ENCODE peak calls at places on chromosomes 6 and 20, in five cellular contexts. H, T, W, Z and J are unnamed samples.

GRCh38 chr6:167799033-167799933 is 27.4 kb upstream of the AFDN start:
- DNase-seq in H (no peak), T (no peak), W (peak; percentile 30), Z (no peak), J (peak; percentile 81)

GRCh38 chr6:43776799-43777776 is 7.1 kb downstream of the VEGFA start:
- DNase-seq in H (no peak), T (no peak), W (no peak), Z (no peak), J (no peak)

GRCh38 chr6:47733879-47734558 is 35.6 kb downstream of the ADGRF4 start:
- DNase-seq in H (no peak), T (no peak), W (peak; percentile 19), Z (peak; percentile 4), J (no peak)

GRCh38 chr6:13624871-13625288 is 9.7 kb downstream of the NOL7 start:
- DNase-seq in H (no peak), T (no peak), W (peak; percentile 35), Z (peak; percentile 44), J (no peak)

GRCh38 chr20:46175127-46175494 is 57.0 kb downstream of the CD40 start:
- DNase-seq in H (no peak), T (no peak), W (no peak), Z (no peak), J (no peak)

GRCh38 chr6:125789576-125790402 is 971 bp upstream of the NCOA7 start:
- DNase-seq in H (peak; percentile 71), T (peak; percentile 67), W (peak; percentile 44), Z (peak; percentile 44), J (peak; percentile 63)

GRCh38 chr6:133594551-133594950 is 294.4 kb upstream of the TCF21 start:
- DNase-seq in H (no peak), T (no peak), W (no peak), Z (peak; percentile 34), J (no peak)

GRCh38 chr6:168865-169455 is 123.3 kb upstream of the DUSP22 start:
- DNase-seq in H (no peak), T (no peak), W (no peak), Z (peak; percentile 55), J (no peak)

GRCh38 chr20:17226410-17227198 is at the start of gene PCSK2:
- DNase-seq in H (no peak), T (no peak), W (peak; percentile 63), Z (peak; percentile 57), J (no peak)

GRCh38 chr20:8293791-8294190 is 161.7 kb downstream of the PLCB1 start:
- DNase-seq in H (no peak), T (no peak), W (no peak), Z (peak; percentile 12), J (no peak)

GRCh38 chr20:62020935-62021701 is 44.6 kb downstream of the TAF4 start:
- DNase-seq in H (no peak), T (peak; percentile 74), W (peak; percentile 50), Z (peak; percentile 54), J (no peak)

GRCh38 chr6:39803872-39804271 is 11.7 kb downstream of the DAAM2 start:
- DNase-seq in H (no peak), T (no peak), W (no peak), Z (no peak), J (no peak)

GRCh38 chr6:157637941-157638340 is 185.1 kb upstream of the SNX9 start:
- DNase-seq in H (no peak), T (no peak), W (no peak), Z (no peak), J (no peak)

GRCh38 chr20:1323256-1323655 is 5.7 kb downstream of the SDCBP2 start:
- DNase-seq in H (peak; percentile 36), T (no peak), W (no peak), Z (no peak), J (no peak)

GRCh38 chr6:7247179-7247456 is 65.9 kb downstream of the SSR1 start:
- DNase-seq in H (no peak), T (no peak), W (no peak), Z (no peak), J (no peak)

GRCh38 chr20:15561707-15562106 is 1011.5 kb downstream of the KIF16B start:
- DNase-seq in H (no peak), T (no peak), W (no peak), Z (no peak), J (no peak)

GRCh38 chr6:328184-328670 is 35.9 kb downstream of the DUSP22 start:
- DNase-seq in H (peak; percentile 76), T (peak; percentile 45), W (peak; percentile 63), Z (peak; percentile 92), J (peak; percentile 76)

GRCh38 chr6:49787176-49787575 is at the start of gene PGK2:
- DNase-seq in H (no peak), T (no peak), W (no peak), Z (no peak), J (no peak)

GRCh38 chr20:61630240-61630650 is 378.2 kb downstream of the CDH4 start:
- DNase-seq in H (no peak), T (no peak), W (no peak), Z (no peak), J (no peak)

GRCh38 chr6:69867075-69867911 is 937 bp downstream of the COL19A1 start:
- DNase-seq in H (peak; percentile 81), T (peak; percentile 33), W (peak; percentile 62), Z (peak; percentile 0), J (peak; percentile 15)

GRCh38 chr6:16649241-16649640 is 112.0 kb downstream of the ATXN1 start:
- DNase-seq in H (no peak), T (no peak), W (no peak), Z (no peak), J (no peak)

GRCh38 chr6:19465240-19465639 is 371.9 kb upstream of the ID4 start:
- DNase-seq in H (no peak), T (no peak), W (peak; percentile 5), Z (no peak), J (no peak)

GRCh38 chr6:106360410-106360988 is at the start of gene CRYBG1:
- DNase-seq in H (peak; percentile 86), T (peak; percentile 33), W (peak; percentile 82), Z (no peak), J (peak; percentile 91)

GRCh38 chr6:15770347-15771143 is 107.7 kb upstream of the DTNBP1 start:
- DNase-seq in H (no peak), T (no peak), W (no peak), Z (peak; percentile 8), J (no peak)

GRCh38 chr6:144659202-144659731 is 374.1 kb downstream of the UTRN start:
- DNase-seq in H (peak; percentile 48), T (peak; percentile 35), W (peak; percentile 61), Z (peak; percentile 51), J (no peak)

DNA sequence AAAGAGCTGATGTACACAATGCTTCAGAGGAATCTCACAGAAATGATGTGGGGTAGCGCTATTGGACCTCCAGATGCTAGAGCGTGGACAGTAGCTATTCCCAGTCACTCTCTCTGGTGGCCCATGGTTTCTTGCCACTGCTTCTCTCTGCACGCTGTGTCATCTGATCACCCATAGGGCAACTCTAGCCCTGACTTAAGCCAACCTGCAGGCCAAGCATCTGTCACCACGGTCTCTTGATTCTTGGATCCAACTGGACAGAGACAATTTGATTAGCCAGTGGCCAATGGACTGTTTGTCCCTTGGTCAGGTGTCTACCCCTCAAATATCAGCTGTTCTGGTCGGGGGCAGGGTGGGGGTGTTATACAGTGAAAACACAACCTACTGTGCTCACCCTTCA is 42.4 kb upstream of the TRAF3IP2 start:
- DNase-seq in H (no peak), T (no peak), W (no peak), Z (no peak), J (peak; percentile 40)
- TF ChIP-seq POLR2A in H (no peak), T (no peak), W (no peak), Z (no peak), J (no peak)

GRCh38 chr20:37243076-37243936 is 18.3 kb downstream of the GHRH start:
- DNase-seq in H (no peak), T (no peak), W (no peak), Z (no peak), J (no peak)

GRCh38 chr20:37245181-37245580 is 16.4 kb downstream of the GHRH start:
- DNase-seq in H (no peak), T (no peak), W (no peak), Z (no peak), J (no peak)

GRCh38 chr20:37243937-37244571 is 17.6 kb downstream of the GHRH start:
- DNase-seq in H (no peak), T (no peak), W (peak; percentile 16), Z (no peak), J (no peak)

GRCh38 chr20:37245671-37246237 is 15.9 kb downstream of the GHRH start:
- DNase-seq in H (no peak), T (no peak), W (no peak), Z (no peak), J (no peak)

DNA sequence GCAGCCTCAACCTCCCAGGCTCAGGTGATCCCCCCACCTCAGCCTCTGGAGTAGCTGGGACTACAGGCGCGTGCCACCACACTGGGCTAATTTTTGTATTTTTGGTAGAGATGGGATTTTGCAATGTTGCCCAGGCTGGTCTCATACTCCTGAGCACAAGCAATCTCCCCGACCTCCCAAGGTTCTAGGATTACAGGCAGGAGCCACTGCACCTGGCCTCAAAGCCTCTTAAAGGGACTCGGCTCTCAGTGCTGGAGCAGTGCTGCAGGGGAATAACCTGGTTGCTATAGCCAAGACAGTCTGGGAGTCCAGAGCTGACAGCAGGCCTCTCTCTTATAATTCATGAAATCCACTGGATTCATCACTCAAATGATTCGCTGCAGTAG is 17.0 kb downstream of the GHRH start:
- DNase-seq in H (no peak), T (no peak), W (no peak), Z (no peak), J (no peak)
- TF ChIP-seq POLR2A in H (no peak), T (no peak), W (no peak), Z (no peak), J (no peak)

GRCh38 chr6:42454428-42454791 is 2.7 kb upstream of the TRERF1 start:
- DNase-seq in H (peak; percentile 47), T (peak; percentile 54), W (no peak), Z (no peak), J (no peak)

GRCh38 chr6:42451595-42452170 is at the start of gene TRERF1:
- DNase-seq in H (peak; percentile 83), T (peak; percentile 62), W (peak; percentile 42), Z (peak; percentile 81), J (peak; percentile 91)

GRCh38 chr6:42453649-42454427 is 2.1 kb upstream of the TRERF1 start:
- DNase-seq in H (peak; percentile 74), T (peak; percentile 67), W (peak; percentile 48), Z (peak; percentile 39), J (peak; percentile 89)

GRCh38 chr6:42452171-42453026 is 673 bp upstream of the TRERF1 start:
- DNase-seq in H (peak; percentile 86), T (peak; percentile 77), W (peak; percentile 80), Z (peak; percentile 76), J (peak; percentile 60)

DNA sequence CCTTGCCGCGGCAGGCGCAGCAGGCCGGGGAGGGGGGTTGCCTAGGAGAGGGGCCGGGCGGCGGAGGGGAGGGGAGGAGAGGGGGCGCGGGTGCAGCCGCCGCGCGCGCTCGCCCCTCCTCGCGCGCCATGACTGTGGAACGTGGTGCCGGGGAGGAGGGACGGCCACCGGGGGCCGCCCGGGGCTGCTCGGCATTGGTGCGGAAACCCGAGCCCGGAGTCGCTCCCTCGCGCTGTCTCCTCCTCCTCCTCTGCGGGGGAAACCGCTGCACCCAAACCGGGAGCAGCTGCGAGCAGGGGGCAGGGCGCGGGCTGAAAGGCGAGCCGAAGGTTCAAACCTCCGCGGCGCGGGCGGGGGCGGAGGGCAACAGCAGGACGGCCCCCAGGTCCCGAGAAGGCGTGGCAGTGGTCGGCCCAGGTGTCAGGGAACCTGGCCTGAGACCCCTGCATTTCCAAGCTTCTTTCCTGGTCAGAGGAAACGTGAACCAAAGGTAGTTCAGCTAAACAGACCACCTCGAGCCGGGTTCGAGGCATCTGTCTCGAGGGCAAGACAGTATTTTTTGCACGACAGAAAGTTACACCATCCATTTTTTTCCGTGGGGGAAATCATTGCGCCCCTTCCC is 1.4 kb upstream of the TRERF1 start:
- DNase-seq in H (peak; percentile 91), T (peak; percentile 91), W (peak; percentile 88), Z (peak; percentile 90), J (peak; percentile 78)
- TF ChIP-seq POLR2A in H (peak; percentile 51), T (peak; percentile 77), W (peak; percentile 58), Z (no peak), J (no peak)

GRCh38 chr20:54207743-54208491 is at the start of gene PFDN4:
- DNase-seq in H (peak; percentile 91), T (peak; percentile 82), W (peak; percentile 79), Z (peak; percentile 79), J (peak; percentile 73)
- TF ChIP-seq POLR2A in H (no peak), T (no peak), W (peak; percentile 52), Z (peak; percentile 50), J (no peak)